ENCODE peak calls at places on chromosomes 16 and 17, in eight cellular contexts. K, T, W, E, C, Q, U and A are unnamed samples.

GRCh38 chr17:77827461-77827968 is 131.0 kb upstream of the TNRC6C start:
- DNase-seq in T (no peak), E (no peak), Q (no peak), K (no peak), U (no peak), C (no peak), W (no peak), A (no peak)

GRCh38 chr16:88306411-88306810 is 76.3 kb upstream of the ZNF469 start:
- DNase-seq in T (no peak), C (no peak), U (no peak), W (no peak), K (no peak), Q (no peak), E (no peak), A (no peak)

GRCh38 chr17:35088647-35088910 is 25.1 kb upstream of the RFFL start:
- DNase-seq in U (no peak), K (no peak), W (no peak), C (no peak), Q (no peak), T (no peak), E (no peak), A (no peak)

GRCh38 chr16:35196313-35196712 is 1736.9 kb downstream of the TP53TG3F start:
- DNase-seq in C (no peak), T (no peak), Q (no peak), E (no peak), K (no peak), W (no peak), U (no peak), A (no peak)

GRCh38 chr16:67942200-67942509 is 1.8 kb downstream of the LCAT start:
- DNase-seq in T (no peak), E (no peak), Q (peak), U (peak), K (peak), W (no peak), C (no peak), A (no peak)

GRCh38 chr17:71320009-71320796 is 800.6 kb upstream of the SOX9 start:
- DNase-seq in W (no peak), E (no peak), Q (no peak), U (no peak), K (no peak), T (no peak), C (no peak), A (no peak)

GRCh38 chr17:57704448-57704847 is 40.7 kb downstream of the CCDC182 start:
- DNase-seq in C (no peak), K (no peak), U (no peak), W (no peak), E (no peak), T (no peak), Q (no peak), A (no peak)

GRCh38 chr16:65044861-65045260 is 77.0 kb downstream of the CDH11 start:
- DNase-seq in E (no peak), Q (no peak), U (no peak), C (no peak), W (no peak), K (peak), T (no peak), A (no peak)

GRCh38 chr17:6241996-6242395 is 171.8 kb downstream of the WSCD1 start:
- DNase-seq in C (no peak), U (no peak), E (no peak), W (no peak), K (no peak), T (no peak), Q (no peak), A (no peak)

GRCh38 chr16:46730801-46731690 is 17.1 kb downstream of the MYLK3 start:
- DNase-seq in C (no peak), T (no peak), Q (no peak), U (no peak), W (no peak), K (no peak), E (no peak), A (no peak)

GRCh38 chr16:86952769-86953168 is 364.4 kb downstream of the C16orf95 start:
- DNase-seq in T (no peak), Q (no peak), K (no peak), E (no peak), U (no peak), C (no peak), W (no peak), A (no peak)

GRCh38 chr17:80060629-80061028 is 24.2 kb downstream of the CCDC40 start:
- DNase-seq in U (no peak), Q (no peak), T (no peak), E (no peak), W (no peak), K (no peak), C (no peak), A (no peak)

GRCh38 chr17:11772031-11772430 is 173.8 kb downstream of the DNAH9 start:
- DNase-seq in T (no peak), W (no peak), U (no peak), C (no peak), E (no peak), K (no peak), Q (no peak), A (no peak)

GRCh38 chr17:63426041-63426916 is 19.8 kb downstream of the CYB561 start:
- DNase-seq in Q (no peak), U (no peak), C (no peak), E (no peak), W (no peak), K (no peak), T (no peak), A (no peak)

GRCh38 chr16:3086596-3087242 is 12.4 kb downstream of the ZSCAN10 start:
- DNase-seq in Q (no peak), U (no peak), C (no peak), W (no peak), E (no peak), T (no peak), K (no peak), A (no peak)